ENCODE peak calls at places on chromosomes 12 and 14, in five cellular contexts. One of them, this sample, is unnamed.

GRCh38 chr12:15956413-15957185 is 45.5 kb downstream of the DERA start:
- DNase-seq in NCI-H345: peak
- DNase-seq in LoVo: peak
- DNase-seq in HT-29: peak
- DNase-seq in HFF-Myc: no peak
- DNase-seq in this sample: peak

GRCh38 chr12:116257826-116258225 is 19.7 kb downstream of the MED13L start:
- DNase-seq in LoVo: no peak
- DNase-seq in HFF-Myc: no peak
- DNase-seq in HT-29: no peak
- DNase-seq in NCI-H345: no peak
- DNase-seq in this sample: no peak

GRCh38 chr12:97756066-97756701 is 293.6 kb downstream of the RMST start:
- DNase-seq in NCI-H345: no peak
- DNase-seq in HT-29: peak
- DNase-seq in LoVo: no peak
- DNase-seq in HFF-Myc: no peak
- DNase-seq in this sample: no peak

GRCh38 chr14:63852271-63852816 is 460 bp upstream of the SYNE2 start:
- DNase-seq in LoVo: no peak
- DNase-seq in HFF-Myc: no peak
- DNase-seq in NCI-H345: peak
- DNase-seq in HT-29: peak
- DNase-seq in this sample: peak

GRCh38 chr12:86261142-86261541 is 5.0 kb upstream of the MGAT4C start:
- DNase-seq in LoVo: no peak
- DNase-seq in HFF-Myc: no peak
- DNase-seq in NCI-H345: no peak
- DNase-seq in HT-29: no peak
- DNase-seq in this sample: no peak

GRCh38 chr12:106138279-106138645 is 492 bp downstream of the NUAK1 start:
- DNase-seq in NCI-H345: peak
- DNase-seq in LoVo: no peak
- DNase-seq in HFF-Myc: no peak
- DNase-seq in HT-29: no peak
- DNase-seq in this sample: peak

GRCh38 chr14:65168840-65169239 is 66.5 kb upstream of the MAX start:
- DNase-seq in NCI-H345: no peak
- DNase-seq in HFF-Myc: no peak
- DNase-seq in LoVo: no peak
- DNase-seq in HT-29: no peak
- DNase-seq in this sample: no peak

GRCh38 chr14:88301381-88301780 is 21.7 kb downstream of the KCNK10 start:
- DNase-seq in LoVo: no peak
- DNase-seq in HT-29: no peak
- DNase-seq in NCI-H345: no peak
- DNase-seq in HFF-Myc: no peak
- DNase-seq in this sample: no peak

GRCh38 chr14:22438742-22439141 is 150.3 kb downstream of the DAD1 start:
- DNase-seq in HT-29: no peak
- DNase-seq in LoVo: no peak
- DNase-seq in HFF-Myc: no peak
- DNase-seq in NCI-H345: peak
- DNase-seq in this sample: peak

GRCh38 chr12:25424186-25424854 is 128.8 kb downstream of the LMNTD1 start:
- DNase-seq in HFF-Myc: no peak
- DNase-seq in HT-29: no peak
- DNase-seq in LoVo: no peak
- DNase-seq in NCI-H345: no peak
- DNase-seq in this sample: no peak

GRCh38 chr12:123998960-123999359 is 25.9 kb downstream of the ZNF664 start:
- DNase-seq in LoVo: no peak
- DNase-seq in HT-29: no peak
- DNase-seq in HFF-Myc: no peak
- DNase-seq in NCI-H345: no peak
- DNase-seq in this sample: no peak

GRCh38 chr14:93320489-93320888 is 12.3 kb downstream of the BTBD7 start:
- DNase-seq in HFF-Myc: no peak
- DNase-seq in NCI-H345: no peak
- DNase-seq in HT-29: no peak
- DNase-seq in LoVo: no peak
- DNase-seq in this sample: no peak

GRCh38 chr14:102295301-102295700 is 9.7 kb downstream of the MOK start:
- DNase-seq in HT-29: no peak
- DNase-seq in HFF-Myc: no peak
- DNase-seq in NCI-H345: no peak
- DNase-seq in LoVo: no peak
- DNase-seq in this sample: no peak

GRCh38 chr14:77027538-77028383 is 747 bp downstream of the IRF2BPL start:
- DNase-seq in NCI-H345: peak
- DNase-seq in HFF-Myc: no peak
- DNase-seq in LoVo: peak
- DNase-seq in HT-29: peak
- DNase-seq in this sample: peak

GRCh38 chr14:70640938-70641547 is 673 bp upstream of the TTC9 start:
- DNase-seq in HFF-Myc: no peak
- DNase-seq in LoVo: peak
- DNase-seq in HT-29: peak
- DNase-seq in NCI-H345: peak
- DNase-seq in this sample: peak

GRCh38 chr12:90205165-90205564 is 496.5 kb upstream of the ATP2B1 start:
- DNase-seq in HT-29: no peak
- DNase-seq in NCI-H345: no peak
- DNase-seq in LoVo: no peak
- DNase-seq in HFF-Myc: no peak
- DNase-seq in this sample: no peak

GRCh38 chr12:100279612-100280244 is 12.8 kb downstream of the SCYL2 start:
- DNase-seq in HT-29: no peak
- DNase-seq in HFF-Myc: no peak
- DNase-seq in LoVo: no peak
- DNase-seq in NCI-H345: no peak
- DNase-seq in this sample: no peak

GRCh38 chr12:16573652-16574077 is 32.3 kb downstream of the LMO3 start:
- DNase-seq in LoVo: no peak
- DNase-seq in NCI-H345: no peak
- DNase-seq in HFF-Myc: no peak
- DNase-seq in HT-29: no peak
- DNase-seq in this sample: no peak

GRCh38 chr14:22887990-22888378 is 5.0 kb downstream of the REM2 start:
- DNase-seq in HFF-Myc: no peak
- DNase-seq in LoVo: no peak
- DNase-seq in HT-29: no peak
- DNase-seq in NCI-H345: peak
- DNase-seq in this sample: no peak

GRCh38 chr12:27822076-27822712 is 42.2 kb upstream of the MANSC4 start:
- DNase-seq in HT-29: peak
- DNase-seq in LoVo: no peak
- DNase-seq in HFF-Myc: peak
- DNase-seq in NCI-H345: no peak
- DNase-seq in this sample: peak

GRCh38 chr12:46265734-46266133 is 3.1 kb downstream of the SLC38A1 start:
- DNase-seq in HT-29: peak
- DNase-seq in NCI-H345: no peak
- DNase-seq in LoVo: no peak
- DNase-seq in HFF-Myc: no peak
- DNase-seq in this sample: no peak

GRCh38 chr12:112126000-112126431 is 656 bp downstream of the TRAFD1 start:
- DNase-seq in NCI-H345: no peak
- DNase-seq in HFF-Myc: no peak
- DNase-seq in HT-29: peak
- DNase-seq in LoVo: no peak
- DNase-seq in this sample: peak

GRCh38 chr12:45244561-45245348 is 28.9 kb downstream of the ANO6 start:
- DNase-seq in LoVo: no peak
- DNase-seq in HT-29: no peak
- DNase-seq in NCI-H345: no peak
- DNase-seq in HFF-Myc: no peak
- DNase-seq in this sample: no peak

GRCh38 chr14:67636361-67636919 is 16.7 kb downstream of the ARG2 start:
- DNase-seq in LoVo: peak
- DNase-seq in NCI-H345: peak
- DNase-seq in HFF-Myc: no peak
- DNase-seq in HT-29: no peak
- DNase-seq in this sample: peak

GRCh38 chr12:45518516-45519235 is 210.8 kb upstream of the ARID2 start:
- DNase-seq in HT-29: no peak
- DNase-seq in LoVo: no peak
- DNase-seq in HFF-Myc: no peak
- DNase-seq in NCI-H345: no peak
- DNase-seq in this sample: no peak

GRCh38 chr14:91244501-91244901 is at the start of gene GPR68:
- DNase-seq in NCI-H345: peak
- DNase-seq in HT-29: no peak
- DNase-seq in HFF-Myc: no peak
- DNase-seq in LoVo: no peak
- DNase-seq in this sample: no peak

GRCh38 chr12:131896080-131896810 is 1.8 kb downstream of the ULK1 start:
- DNase-seq in HT-29: peak
- DNase-seq in NCI-H345: no peak
- DNase-seq in LoVo: peak
- DNase-seq in HFF-Myc: peak
- DNase-seq in this sample: peak

GRCh38 chr14:36512585-36513003 is 7.4 kb downstream of the NKX2-1 start:
- DNase-seq in HT-29: no peak
- DNase-seq in NCI-H345: peak
- DNase-seq in LoVo: no peak
- DNase-seq in HFF-Myc: no peak
- DNase-seq in this sample: peak

GRCh38 chr14:78232666-78233065 is 62.5 kb downstream of the NRXN3 start:
- DNase-seq in LoVo: no peak
- DNase-seq in HFF-Myc: no peak
- DNase-seq in HT-29: no peak
- DNase-seq in NCI-H345: no peak
- DNase-seq in this sample: no peak

GRCh38 chr14:37078131-37078530 is 94.3 kb downstream of the SLC25A21 start:
- DNase-seq in HFF-Myc: no peak
- DNase-seq in LoVo: no peak
- DNase-seq in HT-29: no peak
- DNase-seq in NCI-H345: no peak
- DNase-seq in this sample: no peak

GRCh38 chr14:54450535-54450934 is 9.4 kb upstream of the CNIH1 start:
- DNase-seq in HT-29: no peak
- DNase-seq in LoVo: no peak
- DNase-seq in NCI-H345: no peak
- DNase-seq in HFF-Myc: peak
- DNase-seq in this sample: no peak

GRCh38 chr14:71245659-71246361 is 338.6 kb downstream of the PCNX1 start:
- DNase-seq in NCI-H345: no peak
- DNase-seq in HFF-Myc: no peak
- DNase-seq in LoVo: no peak
- DNase-seq in HT-29: no peak
- DNase-seq in this sample: no peak

GRCh38 chr14:73752297-73752992 is 38.3 kb upstream of the PNMA1 start:
- DNase-seq in NCI-H345: peak
- DNase-seq in HT-29: peak
- DNase-seq in LoVo: no peak
- DNase-seq in HFF-Myc: no peak
- DNase-seq in this sample: peak

GRCh38 chr12:78146365-78146772 is 315.7 kb downstream of the NAV3 start:
- DNase-seq in HT-29: peak
- DNase-seq in LoVo: peak
- DNase-seq in HFF-Myc: peak
- DNase-seq in NCI-H345: peak
- DNase-seq in this sample: peak

GRCh38 chr12:2884810-2885209 is 5.9 kb upstream of the TULP3 start:
- DNase-seq in HT-29: no peak
- DNase-seq in LoVo: no peak
- DNase-seq in NCI-H345: no peak
- DNase-seq in HFF-Myc: no peak
- DNase-seq in this sample: peak

GRCh38 chr14:90534091-90534837 is 137.4 kb downstream of the CALM1 start:
- DNase-seq in LoVo: no peak
- DNase-seq in HFF-Myc: no peak
- DNase-seq in HT-29: no peak
- DNase-seq in NCI-H345: no peak
- DNase-seq in this sample: no peak

This sample was measured in DMS53.